ENCODE peak calls at places on chromosomes 4 and X, in eight cellular contexts. One of them, this sample, is unnamed.

GRCh38 chr4:25913056-25913850 is 767 bp upstream of the SMIM20 start:
- DNase-seq in HCT116: no peak
- DNase-seq in CD4-positive, alpha-beta memory T cell: no peak
- DNase-seq in CD8-positive, alpha-beta T cell: peak; percentile 41
- DNase-seq in heart left ventricle: peak; percentile 40
- DNase-seq in PC-9: no peak
- DNase-seq in cardiac muscle cell: no peak
- DNase-seq in SK-N-SH: peak; percentile 52
- DNase-seq in this sample: peak; percentile 29

GRCh38 chr4:87570290-87570689 is 38.0 kb upstream of the DSPP start:
- DNase-seq in CD4-positive, alpha-beta memory T cell: no peak
- DNase-seq in SK-N-SH: no peak
- DNase-seq in heart left ventricle: no peak
- DNase-seq in PC-9: no peak
- DNase-seq in HCT116: no peak
- DNase-seq in cardiac muscle cell: no peak
- DNase-seq in CD8-positive, alpha-beta T cell: no peak
- DNase-seq in this sample: no peak

GRCh38 chr4:20273793-20274192 is 22.1 kb downstream of the SLIT2 start:
- DNase-seq in CD8-positive, alpha-beta T cell: no peak
- DNase-seq in SK-N-SH: no peak
- DNase-seq in CD4-positive, alpha-beta memory T cell: no peak
- DNase-seq in cardiac muscle cell: no peak
- DNase-seq in HCT116: no peak
- DNase-seq in heart left ventricle: no peak
- DNase-seq in PC-9: no peak
- DNase-seq in this sample: no peak

GRCh38 chr4:115090483-115091075 is 22.8 kb downstream of the NDST4 start:
- DNase-seq in PC-9: no peak
- DNase-seq in cardiac muscle cell: peak; percentile 62
- DNase-seq in CD8-positive, alpha-beta T cell: no peak
- DNase-seq in HCT116: peak; percentile 32
- DNase-seq in SK-N-SH: peak; percentile 4
- DNase-seq in heart left ventricle: no peak
- DNase-seq in CD4-positive, alpha-beta memory T cell: peak; percentile 9
- DNase-seq in this sample: no peak

GRCh38 chr4:111537165-111537564 is 608.1 kb upstream of the FAM241A start:
- DNase-seq in SK-N-SH: no peak
- DNase-seq in heart left ventricle: no peak
- DNase-seq in CD4-positive, alpha-beta memory T cell: no peak
- DNase-seq in CD8-positive, alpha-beta T cell: no peak
- DNase-seq in cardiac muscle cell: no peak
- DNase-seq in HCT116: no peak
- DNase-seq in PC-9: no peak
- DNase-seq in this sample: no peak

GRCh38 chr4:2357821-2358745 is 60.4 kb downstream of the ZFYVE28 start:
- DNase-seq in CD8-positive, alpha-beta T cell: no peak
- DNase-seq in SK-N-SH: peak; percentile 12
- DNase-seq in CD4-positive, alpha-beta memory T cell: no peak
- DNase-seq in HCT116: no peak
- DNase-seq in cardiac muscle cell: no peak
- DNase-seq in heart left ventricle: peak; percentile 17
- DNase-seq in PC-9: no peak
- DNase-seq in this sample: no peak

GRCh38 chrX:3514996-3515395 is 168.5 kb upstream of the MXRA5 start:
- DNase-seq in PC-9: no peak
- DNase-seq in cardiac muscle cell: no peak
- DNase-seq in HCT116: no peak
- DNase-seq in heart left ventricle: no peak
- DNase-seq in CD8-positive, alpha-beta T cell: no peak
- DNase-seq in SK-N-SH: no peak
- DNase-seq in CD4-positive, alpha-beta memory T cell: no peak
- DNase-seq in this sample: no peak

GRCh38 chrX:107442914-107443527 is 6.4 kb upstream of the FRMPD3 start:
- DNase-seq in CD8-positive, alpha-beta T cell: no peak
- DNase-seq in cardiac muscle cell: no peak
- DNase-seq in SK-N-SH: no peak
- DNase-seq in heart left ventricle: no peak
- DNase-seq in HCT116: no peak
- DNase-seq in PC-9: peak; percentile 80
- DNase-seq in CD4-positive, alpha-beta memory T cell: no peak
- DNase-seq in this sample: no peak

GRCh38 chr4:53932784-53933183 is 131.6 kb downstream of the CHIC2 start:
- DNase-seq in heart left ventricle: no peak
- DNase-seq in SK-N-SH: no peak
- DNase-seq in HCT116: no peak
- DNase-seq in cardiac muscle cell: no peak
- DNase-seq in PC-9: no peak
- DNase-seq in CD4-positive, alpha-beta memory T cell: no peak
- DNase-seq in CD8-positive, alpha-beta T cell: no peak
- DNase-seq in this sample: no peak

GRCh38 chr4:165184220-165184619 is 23.1 kb upstream of the KLHL2 start:
- DNase-seq in CD4-positive, alpha-beta memory T cell: no peak
- DNase-seq in HCT116: no peak
- DNase-seq in cardiac muscle cell: no peak
- DNase-seq in heart left ventricle: no peak
- DNase-seq in SK-N-SH: no peak
- DNase-seq in PC-9: no peak
- DNase-seq in CD8-positive, alpha-beta T cell: no peak
- DNase-seq in this sample: no peak

GRCh38 chr4:129358571-129358970 is 262.6 kb downstream of the C4orf33 start:
- DNase-seq in SK-N-SH: no peak
- DNase-seq in cardiac muscle cell: no peak
- DNase-seq in PC-9: peak; percentile 55
- DNase-seq in heart left ventricle: no peak
- DNase-seq in CD8-positive, alpha-beta T cell: no peak
- DNase-seq in HCT116: peak; percentile 26
- DNase-seq in CD4-positive, alpha-beta memory T cell: no peak
- DNase-seq in this sample: no peak

GRCh38 chrX:103678199-103678993 is 8.1 kb downstream of the MORF4L2 start:
- DNase-seq in cardiac muscle cell: no peak
- DNase-seq in CD4-positive, alpha-beta memory T cell: no peak
- DNase-seq in CD8-positive, alpha-beta T cell: no peak
- DNase-seq in SK-N-SH: no peak
- DNase-seq in PC-9: no peak
- DNase-seq in heart left ventricle: no peak
- DNase-seq in HCT116: no peak
- DNase-seq in this sample: no peak

GRCh38 chrX:118536687-118537461 is 41.3 kb downstream of the DOCK11 start:
- DNase-seq in CD8-positive, alpha-beta T cell: peak; percentile 56
- DNase-seq in PC-9: peak; percentile 51
- DNase-seq in heart left ventricle: no peak
- DNase-seq in CD4-positive, alpha-beta memory T cell: peak; percentile 45
- DNase-seq in cardiac muscle cell: peak; percentile 28
- DNase-seq in SK-N-SH: peak; percentile 18
- DNase-seq in HCT116: no peak
- DNase-seq in this sample: no peak

GRCh38 chrX:49934148-49934547 is 11.8 kb downstream of the CLCN5 start:
- DNase-seq in SK-N-SH: no peak
- DNase-seq in PC-9: no peak
- DNase-seq in CD8-positive, alpha-beta T cell: no peak
- DNase-seq in CD4-positive, alpha-beta memory T cell: no peak
- DNase-seq in cardiac muscle cell: no peak
- DNase-seq in heart left ventricle: no peak
- DNase-seq in HCT116: no peak
- DNase-seq in this sample: no peak

GRCh38 chr4:138275946-138276621 is 33.9 kb upstream of the SLC7A11 start:
- DNase-seq in cardiac muscle cell: no peak
- DNase-seq in CD4-positive, alpha-beta memory T cell: no peak
- DNase-seq in HCT116: no peak
- DNase-seq in heart left ventricle: no peak
- DNase-seq in CD8-positive, alpha-beta T cell: no peak
- DNase-seq in SK-N-SH: no peak
- DNase-seq in PC-9: peak; percentile 68
- DNase-seq in this sample: no peak

GRCh38 chr4:34417160-34417559 is 1827.2 kb downstream of the ARAP2 start:
- DNase-seq in CD4-positive, alpha-beta memory T cell: no peak
- DNase-seq in SK-N-SH: no peak
- DNase-seq in heart left ventricle: no peak
- DNase-seq in HCT116: no peak
- DNase-seq in CD8-positive, alpha-beta T cell: no peak
- DNase-seq in PC-9: no peak
- DNase-seq in cardiac muscle cell: no peak
- DNase-seq in this sample: no peak

GRCh38 chr4:19880205-19880604 is 371.5 kb upstream of the SLIT2 start:
- DNase-seq in CD8-positive, alpha-beta T cell: no peak
- DNase-seq in heart left ventricle: no peak
- DNase-seq in CD4-positive, alpha-beta memory T cell: no peak
- DNase-seq in PC-9: no peak
- DNase-seq in cardiac muscle cell: peak; percentile 84
- DNase-seq in SK-N-SH: no peak
- DNase-seq in HCT116: no peak
- DNase-seq in this sample: no peak

GRCh38 chr4:42655921-42656735 is 777 bp downstream of the ATP8A1 start:
- DNase-seq in CD8-positive, alpha-beta T cell: peak; percentile 55
- DNase-seq in HCT116: no peak
- DNase-seq in cardiac muscle cell: peak; percentile 49
- DNase-seq in PC-9: no peak
- DNase-seq in CD4-positive, alpha-beta memory T cell: peak; percentile 38
- DNase-seq in SK-N-SH: peak; percentile 69
- DNase-seq in heart left ventricle: peak; percentile 36
- DNase-seq in this sample: peak; percentile 54

GRCh38 chr4:42655248-42655647 is 1.7 kb downstream of the ATP8A1 start:
- DNase-seq in CD8-positive, alpha-beta T cell: no peak
- DNase-seq in SK-N-SH: no peak
- DNase-seq in PC-9: no peak
- DNase-seq in cardiac muscle cell: no peak
- DNase-seq in heart left ventricle: no peak
- DNase-seq in HCT116: no peak
- DNase-seq in CD4-positive, alpha-beta memory T cell: no peak
- DNase-seq in this sample: no peak

GRCh38 chr4:42656736-42656985 is 244 bp downstream of the ATP8A1 start:
- DNase-seq in heart left ventricle: no peak
- DNase-seq in SK-N-SH: no peak
- DNase-seq in PC-9: no peak
- DNase-seq in CD4-positive, alpha-beta memory T cell: no peak
- DNase-seq in cardiac muscle cell: no peak
- DNase-seq in CD8-positive, alpha-beta T cell: no peak
- DNase-seq in HCT116: no peak
- DNase-seq in this sample: no peak

GRCh38 chr4:42654606-42655005 is 2.3 kb downstream of the ATP8A1 start:
- DNase-seq in cardiac muscle cell: no peak
- DNase-seq in CD4-positive, alpha-beta memory T cell: no peak
- DNase-seq in heart left ventricle: peak; percentile 42
- DNase-seq in PC-9: no peak
- DNase-seq in CD8-positive, alpha-beta T cell: no peak
- DNase-seq in HCT116: peak; percentile 4
- DNase-seq in SK-N-SH: no peak
- DNase-seq in this sample: no peak

GRCh38 chr4:42653606-42654560 is 3.0 kb downstream of the ATP8A1 start:
- DNase-seq in HCT116: no peak
- DNase-seq in cardiac muscle cell: no peak
- DNase-seq in CD8-positive, alpha-beta T cell: no peak
- DNase-seq in SK-N-SH: no peak
- DNase-seq in PC-9: no peak
- DNase-seq in CD4-positive, alpha-beta memory T cell: no peak
- DNase-seq in heart left ventricle: no peak
- DNase-seq in this sample: no peak
- H3K27ac ChIP-seq in HCT116: no peak overlapping the region
- H3K27ac ChIP-seq in cardiac muscle cell: no peak overlapping the region
- H3K27ac ChIP-seq in CD8-positive, alpha-beta T cell: no peak overlapping the region
- H3K27ac ChIP-seq in SK-N-SH: no peak overlapping the region
- H3K27ac ChIP-seq in PC-9: no peak overlapping the region
- H3K27ac ChIP-seq in CD4-positive, alpha-beta memory T cell: no peak overlapping the region
- H3K27ac ChIP-seq in heart left ventricle: peak overlapping the region; percentile 62
- H3K27ac ChIP-seq in this sample: peak overlapping the region; percentile 76

GRCh38 chr4:52160859-52161258 is 109.8 kb downstream of the SPATA18 start:
- DNase-seq in cardiac muscle cell: no peak
- DNase-seq in CD4-positive, alpha-beta memory T cell: no peak
- DNase-seq in SK-N-SH: no peak
- DNase-seq in heart left ventricle: no peak
- DNase-seq in PC-9: no peak
- DNase-seq in HCT116: no peak
- DNase-seq in CD8-positive, alpha-beta T cell: no peak
- DNase-seq in this sample: no peak

GRCh38 chr4:52157641-52158316 is 106.7 kb downstream of the SPATA18 start:
- DNase-seq in heart left ventricle: no peak
- DNase-seq in PC-9: no peak
- DNase-seq in cardiac muscle cell: no peak
- DNase-seq in HCT116: no peak
- DNase-seq in CD8-positive, alpha-beta T cell: no peak
- DNase-seq in CD4-positive, alpha-beta memory T cell: no peak
- DNase-seq in SK-N-SH: no peak
- DNase-seq in this sample: no peak
- H3K27ac ChIP-seq in heart left ventricle: peak overlapping the region; percentile 51
- H3K27ac ChIP-seq in PC-9: no peak overlapping the region
- H3K27ac ChIP-seq in cardiac muscle cell: no peak overlapping the region
- H3K27ac ChIP-seq in HCT116: no peak overlapping the region
- H3K27ac ChIP-seq in CD8-positive, alpha-beta T cell: no peak overlapping the region
- H3K27ac ChIP-seq in CD4-positive, alpha-beta memory T cell: no peak overlapping the region
- H3K27ac ChIP-seq in SK-N-SH: no peak overlapping the region
- H3K27ac ChIP-seq in this sample: no peak overlapping the region

DNA sequence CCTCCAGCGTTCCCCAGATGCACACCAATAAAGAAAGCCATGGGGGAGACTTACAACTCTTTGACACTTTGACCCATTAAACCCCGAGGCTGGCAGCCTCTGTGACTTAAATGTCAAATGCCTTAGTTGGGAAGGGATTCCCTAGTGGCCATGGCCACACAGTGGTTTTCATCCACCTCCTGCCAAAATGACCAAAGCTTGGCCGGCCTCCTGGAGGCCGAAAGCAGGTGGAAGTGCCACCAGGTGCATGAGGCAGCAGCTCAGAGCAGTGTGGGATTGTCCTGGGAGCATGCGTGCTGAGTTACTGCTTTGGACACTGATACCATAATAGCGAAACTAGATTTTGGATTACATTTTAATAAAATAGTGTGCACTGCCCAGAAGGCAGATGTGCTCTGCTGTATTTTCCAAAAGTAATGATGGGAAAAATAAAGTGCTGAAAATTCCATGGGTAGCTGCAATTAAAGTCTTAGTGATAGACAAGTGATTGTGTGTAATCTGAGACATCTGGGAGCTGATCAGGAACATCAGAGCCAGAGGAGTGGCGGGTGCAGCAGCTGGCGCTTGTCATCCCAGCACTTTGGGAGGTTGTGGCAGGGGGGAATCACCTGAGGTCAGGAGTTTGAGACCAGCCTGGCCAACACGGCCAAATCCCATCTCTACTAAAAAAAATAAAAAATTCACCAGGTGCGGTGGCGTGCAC is 39.8 kb upstream of the TADA2B start:
- DNase-seq in cardiac muscle cell: no peak
- DNase-seq in SK-N-SH: no peak
- DNase-seq in PC-9: no peak
- DNase-seq in HCT116: no peak
- DNase-seq in CD4-positive, alpha-beta memory T cell: no peak
- DNase-seq in heart left ventricle: no peak
- DNase-seq in CD8-positive, alpha-beta T cell: no peak
- DNase-seq in this sample: no peak
- H3K27ac ChIP-seq in cardiac muscle cell: no peak overlapping the region
- H3K27ac ChIP-seq in SK-N-SH: no peak overlapping the region
- H3K27ac ChIP-seq in PC-9: no peak overlapping the region
- H3K27ac ChIP-seq in HCT116: no peak overlapping the region
- H3K27ac ChIP-seq in CD4-positive, alpha-beta memory T cell: no peak overlapping the region
- H3K27ac ChIP-seq in heart left ventricle: no peak overlapping the region
- H3K27ac ChIP-seq in CD8-positive, alpha-beta T cell: no peak overlapping the region
- H3K27ac ChIP-seq in this sample: no peak overlapping the region

DNA sequence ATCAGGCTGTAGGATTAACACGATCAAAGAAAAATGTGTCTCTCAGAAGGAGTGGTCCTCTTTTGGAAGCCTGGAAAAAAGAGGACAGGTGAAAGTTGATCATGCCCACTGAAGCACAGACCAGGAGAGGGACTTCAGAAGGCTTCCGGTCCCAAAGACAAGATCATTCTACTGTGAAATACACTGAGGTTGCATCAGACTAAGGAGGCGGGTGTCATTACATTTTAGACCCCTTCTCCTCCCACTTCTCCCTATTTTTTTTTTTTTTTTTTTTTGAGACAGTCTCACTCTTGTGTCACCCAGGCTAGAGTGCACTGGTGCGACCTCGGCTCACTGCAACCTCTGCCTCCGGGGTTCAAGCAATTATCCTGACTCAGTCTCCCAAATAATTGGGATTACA is 67.5 kb downstream of the RBM47 start:
- DNase-seq in CD8-positive, alpha-beta T cell: no peak
- DNase-seq in CD4-positive, alpha-beta memory T cell: no peak
- DNase-seq in SK-N-SH: no peak
- DNase-seq in HCT116: no peak
- DNase-seq in PC-9: peak; percentile 50
- DNase-seq in cardiac muscle cell: no peak
- DNase-seq in heart left ventricle: no peak
- DNase-seq in this sample: no peak
- H3K27ac ChIP-seq in CD8-positive, alpha-beta T cell: no peak overlapping the region
- H3K27ac ChIP-seq in CD4-positive, alpha-beta memory T cell: no peak overlapping the region
- H3K27ac ChIP-seq in SK-N-SH: no peak overlapping the region
- H3K27ac ChIP-seq in HCT116: peak overlapping the region; percentile 49
- H3K27ac ChIP-seq in PC-9: peak overlapping the region; percentile 98
- H3K27ac ChIP-seq in cardiac muscle cell: no peak overlapping the region
- H3K27ac ChIP-seq in heart left ventricle: no peak overlapping the region
- H3K27ac ChIP-seq in this sample: no peak overlapping the region